ENCODE peak calls at places on chromosome 18, in four cellular contexts. C, X, Z and F are unnamed samples.

GRCh38 chr18:3595282-3596273 is 145.6 kb downstream of the TGIF1 start:
- DNase-seq in Z (no peak), X (peak; percentile 86), C (peak; percentile 89), F (peak; percentile 15)

GRCh38 chr18:11322006-11322405 is 172.6 kb upstream of the PIEZO2 start:
- DNase-seq in X (no peak), C (no peak), Z (no peak), F (no peak)

GRCh38 chr18:21004721-21005120 is 106.9 kb downstream of the ROCK1 start:
- DNase-seq in Z (no peak), X (no peak), C (no peak), F (no peak)

GRCh38 chr18:11948852-11949523 is 32.3 kb upstream of the IMPA2 start:
- DNase-seq in X (no peak), C (peak; percentile 17), Z (no peak), F (no peak)

GRCh38 chr18:35029770-35030169 is 11.4 kb upstream of the MAPRE2 start:
- DNase-seq in C (peak; percentile 25), Z (no peak), X (no peak), F (no peak)

GRCh38 chr18:31079973-31080372 is 22.2 kb downstream of the DSC2 start:
- DNase-seq in C (no peak), Z (no peak), X (no peak), F (no peak)

GRCh38 chr18:43396266-43396665 is 119.0 kb upstream of the SYT4 start:
- DNase-seq in Z (peak; percentile 38), X (no peak), C (no peak), F (no peak)

GRCh38 chr18:63878343-63878742 is 9.2 kb upstream of the SERPINB2 start:
- DNase-seq in Z (no peak), X (no peak), C (no peak), F (no peak)

GRCh38 chr18:52311331-52311730 is 28.7 kb upstream of the DCC start:
- DNase-seq in Z (no peak), X (no peak), C (no peak), F (no peak)

GRCh38 chr18:44758821-44759624 is 78.3 kb downstream of the SETBP1 start:
- DNase-seq in X (no peak), C (no peak), Z (no peak), F (peak; percentile 59)

GRCh38 chr18:45617284-45617683 is 2.0 kb downstream of the SLC14A2 start:
- DNase-seq in X (no peak), Z (no peak), C (no peak), F (no peak)

GRCh38 chr18:21714472-21714871 is 9.9 kb upstream of the ABHD3 start:
- DNase-seq in Z (no peak), X (no peak), C (no peak), F (no peak)

GRCh38 chr18:68915066-68915465 is 117.2 kb downstream of the CCDC102B start:
- DNase-seq in Z (no peak), X (no peak), C (no peak), F (no peak)

GRCh38 chr18:2104620-2105462 is 466.5 kb downstream of the METTL4 start:
- DNase-seq in C (peak; percentile 73), Z (peak; percentile 61), X (peak; percentile 86), F (peak; percentile 16)

GRCh38 chr18:23059541-23060465 is 75.5 kb upstream of the CABLES1 start:
- DNase-seq in Z (no peak), C (no peak), X (no peak), F (no peak)

GRCh38 chr18:26777316-26778053 is 88.0 kb downstream of the AQP4 start:
- DNase-seq in Z (peak; percentile 28), C (no peak), X (no peak), F (no peak)

GRCh38 chr18:75210274-75211001 is at the start of gene TSHZ1:
- DNase-seq in Z (peak; percentile 70), X (peak; percentile 85), C (peak; percentile 95), F (peak; percentile 60)

GRCh38 chr18:50870138-50870845 is 8.6 kb upstream of the ME2 start:
- DNase-seq in X (no peak), Z (no peak), C (no peak), F (no peak)

GRCh38 chr18:5093902-5094301 is 103.2 kb downstream of the AKAIN1 start:
- DNase-seq in X (no peak), Z (no peak), C (no peak), F (no peak)

GRCh38 chr18:79578396-79579260 is 101.0 kb upstream of the CTDP1 start:
- DNase-seq in Z (no peak), X (no peak), C (no peak), F (no peak)

GRCh38 chr18:6239716-6240115 is 175.0 kb downstream of the L3MBTL4 start:
- DNase-seq in C (no peak), X (no peak), Z (no peak), F (no peak)

GRCh38 chr18:5868218-5868904 is 27.0 kb downstream of the TMEM200C start:
- DNase-seq in Z (peak; percentile 93), X (peak; percentile 81), C (peak; percentile 81), F (no peak)

GRCh38 chr18:75170022-75170789 is 38.7 kb downstream of the PTGR3 start:
- DNase-seq in C (peak; percentile 7), Z (no peak), X (peak; percentile 30), F (no peak)